ENCODE peak calls at places on chromosomes 5 and 9, in six cellular contexts. Z is thoracic aorta, A is neural progenitor cell, W is MM.1S, D is upper lobe of right lung, C is caudate nucleus. O is an unnamed sample.

GRCh38 chr9:120711354-120711753 is 2.9 kb downstream of the MEGF9 start:
- DNase-seq in Z (no peak), A (no peak), W (peak), D (no peak), C (no peak), O (no peak)

GRCh38 chr5:164277720-164278119 is 772.3 kb downstream of the MAT2B start:
- DNase-seq in Z (no peak), A (no peak), W (peak), D (no peak), C (no peak), O (no peak)

GRCh38 chr9:133656211-133657119 is 20.3 kb downstream of the DBH start:
- DNase-seq in Z (no peak), A (no peak), W (no peak), D (no peak), C (no peak), O (no peak)

GRCh38 chr9:136618578-136619547 is 43.9 kb upstream of the EGFL7 start:
- DNase-seq in Z (no peak), A (no peak), W (no peak), D (peak), C (no peak), O (no peak)

GRCh38 chr5:78961743-78962142 is 23.4 kb downstream of the ARSB start:
- DNase-seq in Z (no peak), A (no peak), W (no peak), D (no peak), C (no peak), O (no peak)

GRCh38 chr9:14322211-14323082 is 8.5 kb upstream of the NFIB start:
- DNase-seq in Z (peak), A (peak), W (peak), D (peak), C (peak), O (no peak)

GRCh38 chr5:106331415-106331814 is 1339.3 kb downstream of the EFNA5 start:
- DNase-seq in Z (no peak), A (no peak), W (no peak), D (no peak), C (no peak), O (no peak)

GRCh38 chr9:27333241-27334052 is 36.5 kb upstream of the EQTN start:
- DNase-seq in Z (peak), A (peak), W (peak), D (no peak), C (peak), O (no peak)

GRCh38 chr5:62403411-62404250 is at the start of gene DIMT1:
- DNase-seq in Z (peak), A (peak), W (peak), D (peak), C (peak), O (peak)

GRCh38 chr9:107983191-107983603 is 493.6 kb upstream of the KLF4 start:
- DNase-seq in Z (no peak), A (no peak), W (no peak), D (no peak), C (no peak), O (peak)

GRCh38 chr9:136438909-136439549 is 616 bp downstream of the INPP5E start:
- DNase-seq in Z (no peak), A (peak), W (peak), D (peak), C (no peak), O (no peak)

GRCh38 chr5:65722575-65723424 is 795 bp downstream of the NLN start:
- DNase-seq in Z (no peak), A (peak), W (no peak), D (no peak), C (no peak), O (no peak)

GRCh38 chr5:140293091-140293996 is 9.6 kb downstream of the PFDN1 start:
- DNase-seq in Z (no peak), A (no peak), W (no peak), D (no peak), C (no peak), O (no peak)

GRCh38 chr5:1447772-1448361 is 2.6 kb upstream of the SLC6A3 start:
- DNase-seq in Z (no peak), A (no peak), W (no peak), D (peak), C (no peak), O (no peak)

GRCh38 chr9:91836515-91836914 is 113.5 kb downstream of the ROR2 start:
- DNase-seq in Z (no peak), A (no peak), W (no peak), D (no peak), C (no peak), O (no peak)

GRCh38 chr9:71665247-71665646 is 103.1 kb downstream of the CEMIP2 start:
- DNase-seq in Z (no peak), A (no peak), W (no peak), D (no peak), C (no peak), O (no peak)

GRCh38 chr9:36154213-36154952 is 14.8 kb upstream of the CCIN start:
- DNase-seq in Z (no peak), A (no peak), W (no peak), D (peak), C (peak), O (no peak)

GRCh38 chr9:98231770-98232478 is 23.5 kb downstream of the TBC1D2 start:
- DNase-seq in Z (no peak), A (no peak), W (no peak), D (no peak), C (no peak), O (no peak)

GRCh38 chr5:136145030-136145429 is 12.4 kb downstream of the SMAD5 start:
- DNase-seq in Z (no peak), A (no peak), W (no peak), D (no peak), C (no peak), O (no peak)

GRCh38 chr5:135472141-135472540 is 20.0 kb upstream of the TIFAB start:
- DNase-seq in Z (no peak), A (no peak), W (no peak), D (no peak), C (no peak), O (no peak)

GRCh38 chr5:52767217-52767743 is 20.4 kb upstream of the ITGA1 start:
- DNase-seq in Z (no peak), A (no peak), W (no peak), D (no peak), C (no peak), O (no peak)

GRCh38 chr5:88675159-88675757 is 207.7 kb downstream of the MEF2C start:
- DNase-seq in Z (no peak), A (no peak), W (peak), D (no peak), C (no peak), O (no peak)

GRCh38 chr5:9201761-9202160 is 344.1 kb downstream of the SEMA5A start:
- DNase-seq in Z (no peak), A (no peak), W (no peak), D (no peak), C (no peak), O (no peak)

GRCh38 chr5:77906806-77907205 is 130.7 kb upstream of the TBCA start:
- DNase-seq in Z (no peak), A (no peak), W (no peak), D (no peak), C (no peak), O (peak)

GRCh38 chr5:95771892-95772291 is 40.8 kb downstream of the RHOBTB3 start:
- DNase-seq in Z (no peak), A (no peak), W (no peak), D (no peak), C (no peak), O (no peak)

GRCh38 chr9:95085036-95085770 is 232.3 kb downstream of the FANCC start:
- DNase-seq in Z (no peak), A (no peak), W (no peak), D (peak), C (no peak), O (no peak)

GRCh38 chr5:133032852-133033742 is 6.7 kb upstream of the ZCCHC10 start:
- DNase-seq in Z (no peak), A (no peak), W (no peak), D (no peak), C (no peak), O (no peak)

GRCh38 chr5:143190260-143190810 is 213.2 kb downstream of the NR3C1 start:
- DNase-seq in Z (no peak), A (no peak), W (no peak), D (no peak), C (no peak), O (no peak)

GRCh38 chr5:68460147-68460760 is 244.7 kb downstream of the PIK3R1 start:
- DNase-seq in Z (no peak), A (peak), W (peak), D (no peak), C (no peak), O (no peak)

GRCh38 chr5:17267099-17267498 is 49.7 kb downstream of the BASP1 start:
- DNase-seq in Z (no peak), A (no peak), W (no peak), D (no peak), C (no peak), O (no peak)

GRCh38 chr5:43422143-43422542 is 10.0 kb upstream of the CCL28 start:
- DNase-seq in Z (no peak), A (no peak), W (no peak), D (no peak), C (no peak), O (peak)

GRCh38 chr9:92977279-92977678 is 30.0 kb downstream of the FGD3 start:
- DNase-seq in Z (no peak), A (no peak), W (no peak), D (peak), C (no peak), O (no peak)

GRCh38 chr5:1840741-1841521 is 39.7 kb downstream of the NDUFS6 start:
- DNase-seq in Z (no peak), A (peak), W (no peak), D (no peak), C (no peak), O (no peak)

GRCh38 chr5:179792612-179793469 is 945 bp upstream of the LTC4S start:
- DNase-seq in Z (no peak), A (no peak), W (no peak), D (no peak), C (no peak), O (no peak)

GRCh38 chr5:88878976-88879375 is 4.0 kb downstream of the MEF2C start:
- DNase-seq in Z (no peak), A (no peak), W (peak), D (no peak), C (no peak), O (no peak)

DNA sequence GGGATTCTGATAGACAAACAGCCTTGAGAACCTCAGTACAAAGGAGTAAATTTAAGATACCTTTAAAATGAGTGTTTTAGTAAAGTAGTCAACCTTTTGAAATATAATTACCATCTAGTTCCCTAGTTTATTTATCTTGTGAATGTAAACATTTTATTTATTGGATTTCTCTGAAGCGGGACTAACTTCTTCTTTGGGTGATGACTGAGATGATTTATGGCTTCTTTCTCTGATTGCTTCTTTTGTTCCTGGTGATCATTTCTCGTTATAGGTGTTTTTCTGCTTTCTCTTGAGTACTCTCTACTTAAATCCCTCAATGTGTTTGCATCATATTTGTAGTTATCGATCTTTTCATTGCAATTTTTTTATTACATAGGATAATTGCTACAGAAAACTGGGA is 33.2 kb downstream of the PRDM6 start:
- DNase-seq in Z (no peak), A (no peak), W (no peak), D (no peak), C (no peak), O (no peak)
- H3K27ac ChIP-seq in Z (peak), A (no peak), W (no peak), D (no peak), C (no peak), O (no peak)

DNA sequence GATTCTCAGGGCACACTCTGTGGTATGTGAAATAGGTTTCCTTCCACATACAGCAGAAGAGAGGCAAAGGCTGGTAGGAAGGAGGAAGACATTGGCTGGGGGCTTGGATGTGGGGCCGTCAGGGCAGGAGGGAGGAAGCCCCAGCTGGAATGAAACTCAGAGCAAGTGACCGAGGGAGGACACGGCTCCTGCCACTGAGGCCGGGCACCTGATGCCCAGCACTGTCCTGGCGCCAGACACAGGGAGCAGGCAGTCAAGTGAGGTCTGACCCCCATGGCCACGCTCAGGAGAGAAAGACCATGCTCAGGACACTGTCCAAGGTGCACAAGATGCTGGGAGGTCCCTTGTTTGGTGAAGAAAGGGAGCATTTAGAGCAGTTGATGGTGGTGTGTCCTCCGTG is 245.5 kb downstream of the CACNA1B start:
- DNase-seq in Z (no peak), A (no peak), W (no peak), D (no peak), C (no peak), O (no peak)
- H3K27ac ChIP-seq in Z (no peak), A (no peak), W (no peak), D (no peak), C (no peak), O (no peak)

DNA sequence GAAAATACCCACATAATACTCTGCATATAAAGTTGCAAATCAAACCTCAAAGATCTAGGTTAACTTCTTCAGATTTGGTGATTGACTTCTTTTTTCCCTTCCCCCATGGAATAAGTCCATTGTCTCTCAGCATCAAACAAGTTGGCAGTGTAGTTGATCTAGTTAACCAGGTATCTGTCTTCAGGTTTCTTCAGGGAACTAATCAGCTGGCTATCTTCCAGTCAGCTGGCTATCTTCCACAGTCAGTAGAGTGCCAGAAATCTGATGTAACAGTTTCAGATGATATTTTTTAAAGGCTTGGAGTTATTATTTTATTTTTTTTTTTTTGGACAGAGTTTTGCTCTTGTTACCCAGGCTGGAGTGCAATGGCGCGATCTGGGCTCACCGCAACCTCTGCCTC is 16.8 kb downstream of the TNFSF15 start:
- DNase-seq in Z (no peak), A (no peak), W (no peak), D (no peak), C (no peak), O (no peak)
- H3K27ac ChIP-seq in Z (no peak), A (no peak), W (no peak), D (no peak), C (no peak), O (peak)

GRCh38 chr9:82147798-82148440 is 159.3 kb downstream of the SPATA31D1 start:
- DNase-seq in Z (no peak), A (no peak), W (no peak), D (no peak), C (no peak), O (no peak)
- H3K27ac ChIP-seq in Z (no peak), A (no peak), W (no peak), D (no peak), C (no peak), O (no peak)

GRCh38 chr5:152269533-152269932 is 135.5 kb downstream of the NMUR2 start:
- DNase-seq in Z (no peak), A (no peak), W (peak), D (no peak), C (no peak), O (no peak)
- H3K27ac ChIP-seq in Z (no peak), A (no peak), W (no peak), D (no peak), C (no peak), O (no peak)

GRCh38 chr9:3997492-3997891 is 302.4 kb downstream of the GLIS3 start:
- DNase-seq in Z (no peak), A (no peak), W (no peak), D (no peak), C (no peak), O (no peak)

GRCh38 chr9:3993783-3994182 is 306.1 kb downstream of the GLIS3 start:
- DNase-seq in Z (no peak), A (no peak), W (no peak), D (no peak), C (no peak), O (no peak)

GRCh38 chr9:3992222-3992621 is 307.6 kb downstream of the GLIS3 start:
- DNase-seq in Z (no peak), A (no peak), W (no peak), D (no peak), C (no peak), O (no peak)

GRCh38 chr9:3989915-3990314 is 310.0 kb downstream of the GLIS3 start:
- DNase-seq in Z (no peak), A (no peak), W (no peak), D (no peak), C (no peak), O (no peak)

DNA sequence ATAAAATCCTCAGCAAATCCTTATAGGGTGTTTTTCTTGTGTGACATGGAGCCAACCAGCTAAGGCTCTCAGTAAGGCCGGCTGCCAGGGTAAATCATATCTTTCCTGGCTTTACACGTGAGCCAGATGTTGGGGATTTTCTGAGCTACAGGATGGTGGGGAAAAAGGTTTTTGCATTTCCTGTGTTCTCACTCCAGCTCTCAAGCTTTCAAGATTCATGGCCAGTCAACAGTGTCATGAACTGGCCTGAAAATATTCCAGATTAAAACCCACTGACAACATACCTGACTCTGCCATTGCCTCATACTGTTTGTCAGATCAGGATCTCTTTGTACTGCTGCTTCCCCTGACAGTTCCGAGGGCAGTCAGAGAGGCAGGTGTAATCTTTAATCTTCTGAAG is 306.9 kb downstream of the GLIS3 start:
- DNase-seq in Z (no peak), A (no peak), W (no peak), D (no peak), C (no peak), O (no peak)
- H3K27ac ChIP-seq in Z (peak), A (peak), W (no peak), D (no peak), C (no peak), O (no peak)

DNA sequence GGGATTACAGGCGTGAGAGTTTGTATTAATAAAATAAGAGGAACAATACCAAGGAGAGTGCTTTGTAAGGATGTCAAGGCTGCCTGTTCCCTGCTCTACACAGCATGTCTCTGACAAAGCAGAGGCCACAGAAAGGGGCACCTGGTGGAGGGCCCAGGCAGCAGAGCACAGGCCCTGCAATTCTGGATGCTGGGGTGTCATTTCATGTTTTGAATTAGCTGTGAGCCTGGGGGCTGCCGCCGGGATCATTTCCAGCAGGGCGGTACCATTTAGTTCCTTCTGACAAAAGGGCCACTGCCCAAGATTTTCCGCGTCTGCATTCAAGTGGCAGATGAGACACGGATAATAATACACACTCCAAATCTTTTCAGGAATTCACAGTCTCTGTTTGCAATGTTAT is 396.9 kb downstream of the GADD45G start:
- DNase-seq in Z (no peak), A (no peak), W (no peak), D (no peak), C (no peak), O (no peak)
- H3K27ac ChIP-seq in Z (no peak), A (no peak), W (no peak), D (no peak), C (peak), O (no peak)

GRCh38 chr5:11174601-11175000 is 413.6 kb upstream of the DAP start:
- DNase-seq in Z (no peak), A (no peak), W (no peak), D (no peak), C (no peak), O (no peak)

GRCh38 chr5:11166906-11167305 is 405.9 kb upstream of the DAP start:
- DNase-seq in Z (no peak), A (no peak), W (no peak), D (no peak), C (no peak), O (no peak)

GRCh38 chr5:11172484-11172883 is 411.4 kb upstream of the DAP start:
- DNase-seq in Z (no peak), A (no peak), W (no peak), D (no peak), C (no peak), O (no peak)

DNA sequence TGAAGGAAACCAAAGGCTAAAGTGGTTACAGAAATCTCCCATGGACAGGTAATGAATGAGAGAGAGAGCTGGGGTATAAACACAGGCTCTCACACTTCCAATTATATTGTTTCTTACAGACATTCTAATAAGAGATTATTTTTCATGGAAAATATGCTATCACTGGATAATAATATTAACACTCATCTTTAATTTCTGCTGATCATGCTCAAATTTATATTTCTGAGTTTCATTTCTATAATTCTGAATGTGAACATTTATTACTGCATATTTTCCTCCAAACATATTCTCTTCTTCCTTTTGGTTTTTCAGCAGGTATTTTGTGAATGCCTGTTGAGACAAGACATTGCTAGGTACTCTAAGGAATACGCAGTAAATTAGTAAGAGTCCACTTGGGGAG is 410.2 kb upstream of the DAP start:
- DNase-seq in Z (no peak), A (no peak), W (no peak), D (no peak), C (no peak), O (no peak)
- H3K27ac ChIP-seq in Z (no peak), A (no peak), W (no peak), D (no peak), C (no peak), O (no peak)

GRCh38 chr5:172777381-172778222 is 6.6 kb upstream of the DUSP1 start:
- DNase-seq in Z (peak), A (no peak), W (peak), D (peak), C (no peak), O (no peak)
- H3K27ac ChIP-seq in Z (peak), A (no peak), W (peak), D (peak), C (peak), O (peak)

O was measured in epithelial cell of prostate.